ENCODE peak calls at places on chromosomes 6 and 20, in ten cellular contexts. P is GM12892, V is hypothalamus, U is sciatic nerve, F is glutamatergic neuron, S is lower leg skin, G is myocyte, L is SJSA1, I is AG04450, Y is NCI-H2081. E is an unnamed sample.

GRCh38 chr20:53899351-53900167 is 170.8 kb downstream of the BCAS1 start:
- DNase-seq in G (peak; percentile 99), S (peak; percentile 44), Y (peak; percentile 8), I (no peak), U (no peak), V (no peak), L (peak; percentile 45), F (peak; percentile 44), P (peak; percentile 37), E (no peak)

GRCh38 chr6:129502261-129502660 is 207.7 kb downstream of the ARHGAP18 start:
- DNase-seq in U (no peak), G (no peak), P (no peak), L (no peak), V (no peak), I (no peak), S (no peak), Y (no peak), F (no peak), E (no peak)

GRCh38 chr6:165800337-165800736 is 137.3 kb upstream of the PDE10A start:
- DNase-seq in I (no peak), V (no peak), Y (no peak), P (no peak), U (no peak), L (no peak), F (no peak), G (peak; percentile 34), S (no peak), E (no peak)

GRCh38 chr20:32521780-32522524 is 63.2 kb downstream of the NOL4L start:
- DNase-seq in V (peak; percentile 73), U (peak; percentile 80), P (peak; percentile 67), Y (peak; percentile 76), F (peak; percentile 99), I (no peak), S (no peak), L (peak; percentile 55), G (peak; percentile 73), E (peak; percentile 35)

GRCh38 chr6:18186033-18186432 is 30.8 kb downstream of the KDM1B start:
- DNase-seq in S (no peak), U (no peak), G (no peak), Y (no peak), I (no peak), V (no peak), P (no peak), L (no peak), F (no peak), E (no peak)

GRCh38 chr6:159106627-159107241 is 61.9 kb upstream of the TAGAP start:
- DNase-seq in L (peak; percentile 59), G (peak; percentile 58), F (peak; percentile 78), Y (no peak), S (peak; percentile 75), V (peak; percentile 73), P (no peak), U (peak; percentile 78), I (no peak), E (peak; percentile 73)

GRCh38 chr6:64872633-64873032 is 834.4 kb downstream of the EYS start:
- DNase-seq in V (no peak), F (no peak), Y (no peak), P (no peak), G (no peak), I (no peak), S (no peak), U (no peak), L (no peak), E (no peak)

GRCh38 chr6:11964729-11965128 is 47.4 kb upstream of the HIVEP1 start:
- DNase-seq in Y (no peak), L (no peak), P (no peak), F (no peak), I (no peak), U (no peak), G (no peak), V (no peak), S (no peak), E (no peak)

GRCh38 chr6:5401845-5402738 is 140.8 kb downstream of the FARS2 start:
- DNase-seq in U (no peak), S (no peak), Y (peak; percentile 24), G (peak; percentile 18), V (no peak), F (no peak), L (peak; percentile 36), I (no peak), P (no peak), E (no peak)

GRCh38 chr20:31632503-31633338 is 5.0 kb upstream of the COX4I2 start:
- DNase-seq in P (no peak), U (no peak), L (no peak), S (no peak), Y (no peak), V (no peak), F (no peak), I (no peak), G (no peak), E (no peak)

GRCh38 chr6:150537481-150537880 is 62.2 kb upstream of the PLEKHG1 start:
- DNase-seq in Y (no peak), L (no peak), V (peak; percentile 7), S (no peak), U (no peak), I (no peak), P (no peak), G (no peak), F (no peak), E (no peak)

GRCh38 chr20:8744228-8744844 is 324.6 kb upstream of the PLCB4 start:
- DNase-seq in S (no peak), L (no peak), I (no peak), U (no peak), V (no peak), P (no peak), G (no peak), F (no peak), Y (no peak), E (no peak)

GRCh38 chr6:56101141-56101553 is 146.2 kb downstream of the COL21A1 start:
- DNase-seq in V (no peak), F (no peak), P (no peak), S (no peak), L (peak; percentile 92), G (peak; percentile 80), U (no peak), I (peak; percentile 81), Y (no peak), E (no peak)

GRCh38 chr20:19786311-19786710 is 28.3 kb downstream of the RIN2 start:
- DNase-seq in P (no peak), U (no peak), L (peak; percentile 66), G (peak; percentile 92), V (no peak), S (peak; percentile 47), F (peak; percentile 71), I (peak; percentile 88), Y (no peak), E (peak; percentile 26)

GRCh38 chr6:124535746-124536145 is 426.5 kb upstream of the RNF217 start:
- DNase-seq in L (no peak), I (no peak), F (no peak), S (no peak), V (no peak), Y (no peak), G (no peak), P (no peak), U (no peak), E (no peak)

GRCh38 chr6:5190467-5190866 is 70.3 kb downstream of the LYRM4 start:
- DNase-seq in F (no peak), L (peak; percentile 86), P (no peak), G (peak; percentile 63), I (peak; percentile 83), S (no peak), U (no peak), Y (no peak), V (no peak), E (no peak)

GRCh38 chr20:63082308-63082938 is 75.7 kb upstream of the BHLHE23 start:
- DNase-seq in F (peak; percentile 15), Y (no peak), V (peak; percentile 19), S (no peak), U (no peak), G (peak; percentile 58), P (peak; percentile 68), L (no peak), I (no peak), E (no peak)

GRCh38 chr6:40349566-40350192 is 237.5 kb downstream of the LRFN2 start:
- DNase-seq in F (no peak), I (no peak), S (no peak), L (no peak), V (no peak), Y (no peak), U (peak; percentile 36), G (no peak), P (no peak), E (no peak)

GRCh38 chr20:62518911-62519310 is 43.1 kb upstream of the GATA5 start:
- DNase-seq in V (no peak), F (no peak), P (no peak), U (no peak), G (peak; percentile 90), I (no peak), S (no peak), Y (no peak), L (no peak), E (no peak)

GRCh38 chr20:37396520-37397075 is 50.7 kb downstream of the SRC start:
- DNase-seq in F (peak; percentile 93), I (no peak), G (no peak), Y (no peak), V (no peak), S (no peak), L (no peak), P (no peak), U (peak; percentile 54), E (no peak)

GRCh38 chr6:137870286-137870685 is 3.2 kb downstream of the TNFAIP3 start:
- DNase-seq in I (no peak), U (no peak), P (no peak), S (no peak), F (no peak), L (no peak), G (no peak), V (no peak), Y (no peak), E (no peak)

GRCh38 chr20:17343091-17343490 is 116.3 kb downstream of the PCSK2 start:
- DNase-seq in P (no peak), V (no peak), S (no peak), U (no peak), F (no peak), Y (no peak), L (no peak), I (no peak), G (no peak), E (no peak)

GRCh38 chr6:13378669-13379590 is 50.6 kb upstream of the TBC1D7 start:
- DNase-seq in U (no peak), S (no peak), V (no peak), I (no peak), L (no peak), G (no peak), F (no peak), P (no peak), Y (peak; percentile 85), E (no peak)

GRCh38 chr20:34516874-34517542 is 786 bp downstream of the DYNLRB1 start:
- DNase-seq in S (no peak), I (no peak), Y (no peak), F (peak; percentile 29), G (peak; percentile 36), V (peak; percentile 52), U (no peak), L (no peak), P (no peak), E (no peak)

GRCh38 chr20:7744411-7744810 is 195.8 kb downstream of the HAO1 start:
- DNase-seq in F (no peak), G (peak; percentile 31), P (no peak), V (no peak), I (peak; percentile 41), L (no peak), S (no peak), Y (no peak), U (no peak), E (no peak)

GRCh38 chr20:24098886-24099285 is 110.3 kb upstream of the GGTLC1 start:
- DNase-seq in G (no peak), P (no peak), S (no peak), F (no peak), Y (no peak), L (peak; percentile 30), I (no peak), U (no peak), V (no peak), E (no peak)

GRCh38 chr20:62181808-62182207 is 1.0 kb upstream of the MTG2 start:
- DNase-seq in Y (no peak), P (no peak), G (no peak), F (no peak), U (no peak), V (no peak), L (no peak), S (no peak), I (no peak), E (no peak)

GRCh38 chr6:170048615-170049256 is 242.1 kb downstream of the DLL1 start:
- DNase-seq in F (peak; percentile 2), P (no peak), U (peak; percentile 69), Y (no peak), G (no peak), V (peak; percentile 18), L (no peak), S (peak; percentile 67), I (no peak), E (peak; percentile 23)

E was measured in tibial nerve.